ENCODE peak calls at places on chromosomes 6 and 20, in eight cellular contexts. J is psoas muscle, D is tibial nerve, V is choroid plexus epithelial cell, Q is fibroblast of lung, R is cardiac fibroblast, G is left ventricle myocardium inferior, Z is BJ. E is an unnamed sample.

GRCh38 chr6:52089758-52090348 is 2.4 kb upstream of the PKHD1 start:
- DNase-seq in D (no peak), J (no peak), G (no peak), Z (no peak), Q (no peak), R (no peak), V (no peak), E (no peak)

GRCh38 chr20:21229163-21229562 is 74.0 kb upstream of the XRN2 start:
- DNase-seq in R (peak), J (no peak), D (no peak), V (no peak), Q (peak), G (no peak), Z (no peak), E (no peak)

GRCh38 chr6:27908017-27908416 is 4.2 kb downstream of the OR2B2 start:
- DNase-seq in Z (no peak), G (no peak), Q (no peak), R (no peak), J (no peak), D (no peak), V (no peak), E (no peak)

GRCh38 chr6:26022166-26022510 is 59.5 kb downstream of the TRIM38 start:
- DNase-seq in G (no peak), Z (peak), J (no peak), D (peak), V (peak), R (peak), Q (peak), E (peak)

GRCh38 chr20:29873946-29874345 is 1383.5 kb upstream of the DEFB115 start:
- DNase-seq in D (no peak), V (peak), R (peak), J (peak), G (peak), Q (peak), Z (no peak), E (peak)

GRCh38 chr20:3612795-3613560 is 50.2 kb downstream of the GFRA4 start:
- DNase-seq in Q (no peak), R (no peak), D (no peak), G (no peak), V (peak), Z (no peak), J (no peak), E (peak)

GRCh38 chr6:28742668-28743270 is 181.0 kb downstream of the TRIM27 start:
- DNase-seq in Q (peak), Z (no peak), J (no peak), V (peak), G (no peak), D (no peak), R (peak), E (peak)

GRCh38 chr6:42369568-42369967 is 82.2 kb downstream of the TRERF1 start:
- DNase-seq in Z (no peak), Q (no peak), D (no peak), V (no peak), R (no peak), G (no peak), J (no peak), E (no peak)

GRCh38 chr6:140050232-140050995 is 676.0 kb upstream of the CITED2 start:
- DNase-seq in Z (no peak), D (no peak), J (peak), Q (peak), G (peak), V (no peak), R (peak), E (no peak)

GRCh38 chr20:10864076-10864672 is 190.4 kb upstream of the JAG1 start:
- DNase-seq in V (peak), R (no peak), Q (peak), Z (no peak), J (no peak), G (peak), D (peak), E (peak)

GRCh38 chr6:93779086-93779858 is 359.9 kb upstream of the EPHA7 start:
- DNase-seq in Z (no peak), J (no peak), V (peak), Q (peak), R (peak), G (peak), D (peak), E (peak)

GRCh38 chr20:3158968-3159431 is 665 bp downstream of the FASTKD5 start:
- DNase-seq in R (peak), Z (no peak), D (no peak), V (peak), Q (peak), J (no peak), G (no peak), E (no peak)

GRCh38 chr6:167704396-167704801 is 122.3 kb upstream of the AFDN start:
- DNase-seq in V (no peak), D (no peak), J (no peak), Z (no peak), Q (no peak), G (no peak), R (no peak), E (no peak)

GRCh38 chr20:40010483-40010882 is 678.6 kb downstream of the MAFB start:
- DNase-seq in D (no peak), G (no peak), Q (no peak), R (no peak), V (no peak), J (peak), Z (no peak), E (no peak)

GRCh38 chr6:138346302-138347195 is 31.2 kb upstream of the SMIM28 start:
- DNase-seq in V (peak), G (no peak), D (no peak), Q (peak), J (no peak), Z (peak), R (peak), E (peak)

GRCh38 chr20:8782804-8783203 is 286.1 kb upstream of the PLCB4 start:
- DNase-seq in R (peak), G (no peak), Z (no peak), J (no peak), Q (peak), D (no peak), V (peak), E (peak)

GRCh38 chr6:28531479-28532128 is 5.9 kb downstream of the GPX5 start:
- DNase-seq in R (no peak), V (peak), J (no peak), Q (no peak), G (no peak), Z (no peak), D (no peak), E (no peak)

GRCh38 chr6:151209071-151209831 is 30.5 kb upstream of the AKAP12 start:
- DNase-seq in Z (no peak), D (no peak), V (peak), J (no peak), R (peak), Q (peak), G (no peak), E (peak)

GRCh38 chr20:60718743-60719142 is 533.3 kb upstream of the CDH4 start:
- DNase-seq in G (no peak), D (no peak), Q (no peak), Z (no peak), V (no peak), R (no peak), J (no peak), E (no peak)

GRCh38 chr6:46510656-46511055 is 19.4 kb upstream of the RCAN2 start:
- DNase-seq in V (peak), R (peak), Z (peak), Q (peak), G (no peak), J (no peak), D (peak), E (peak)

GRCh38 chr6:117613920-117614535 is 11.7 kb upstream of the GOPC start:
- DNase-seq in Q (peak), V (peak), Z (peak), J (no peak), R (peak), D (no peak), G (no peak), E (peak)

GRCh38 chr20:53032021-53033001 is 60.2 kb downstream of the TSHZ2 start:
- DNase-seq in Z (no peak), D (peak), Q (peak), G (no peak), R (peak), J (no peak), V (peak), E (peak)

GRCh38 chr6:157128235-157128761 is 195.0 kb downstream of the TMEM242 start:
- DNase-seq in Z (no peak), J (no peak), Q (no peak), D (no peak), G (no peak), R (no peak), V (no peak), E (no peak)

GRCh38 chr20:6381887-6382286 is 259.1 kb upstream of the FERMT1 start:
- DNase-seq in D (no peak), Z (no peak), J (no peak), G (no peak), V (peak), R (peak), Q (peak), E (peak)

GRCh38 chr20:51667002-51667408 is 101.2 kb downstream of the ATP9A start:
- DNase-seq in V (no peak), G (no peak), Z (no peak), R (no peak), Q (no peak), J (no peak), D (no peak), E (no peak)

GRCh38 chr6:164455835-164456234 is 853.6 kb downstream of the C6orf118 start:
- DNase-seq in R (no peak), J (no peak), Q (no peak), V (no peak), G (no peak), Z (no peak), D (no peak), E (no peak)

GRCh38 chr20:15842872-15843271 is 730.4 kb downstream of the KIF16B start:
- DNase-seq in V (no peak), R (no peak), Q (no peak), Z (no peak), G (no peak), D (no peak), J (no peak), E (no peak)

DNA sequence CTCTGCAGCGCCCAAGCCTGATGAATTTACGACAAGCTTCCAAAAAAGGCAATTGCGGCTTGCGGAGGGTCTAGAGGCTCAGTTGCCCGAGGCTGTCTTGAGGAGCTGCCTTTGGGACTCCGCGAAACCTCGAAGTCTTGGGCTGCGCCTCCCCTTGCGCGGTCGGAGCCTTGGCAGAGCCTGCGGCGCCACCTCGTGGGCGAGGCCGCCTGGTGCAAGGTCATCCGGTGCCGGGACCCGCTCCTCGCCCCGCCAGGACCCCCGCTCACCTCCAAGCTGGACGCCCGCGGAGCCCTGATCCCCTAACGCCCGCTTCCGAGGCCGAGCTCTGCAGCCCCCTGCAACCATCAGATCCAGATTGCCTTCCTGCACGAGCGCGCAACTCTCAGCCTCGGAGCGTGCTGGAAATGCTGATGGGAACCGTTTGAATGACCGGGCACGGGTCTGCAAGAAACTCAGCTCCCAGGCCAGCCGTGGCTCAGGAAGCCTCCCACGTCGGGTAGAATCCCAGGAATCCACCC is 14.9 kb upstream of the FAM210B start:
- DNase-seq in J (no peak), G (no peak), Z (no peak), R (peak), D (no peak), Q (peak), V (peak), E (peak)
- H3K4me3 ChIP-seq in J (no peak), G (peak), Z (peak), R (no peak), D (peak), Q (peak), V (peak), E (peak)

GRCh38 chr20:37693629-37694626 is at the start of gene CTNNBL1:
- DNase-seq in D (peak), Q (peak), Z (peak), V (peak), J (peak), G (peak), R (peak), E (peak)
- H3K4me3 ChIP-seq in D (peak), Q (peak), Z (peak), V (peak), J (peak), G (peak), R (peak), E (peak)

DNA sequence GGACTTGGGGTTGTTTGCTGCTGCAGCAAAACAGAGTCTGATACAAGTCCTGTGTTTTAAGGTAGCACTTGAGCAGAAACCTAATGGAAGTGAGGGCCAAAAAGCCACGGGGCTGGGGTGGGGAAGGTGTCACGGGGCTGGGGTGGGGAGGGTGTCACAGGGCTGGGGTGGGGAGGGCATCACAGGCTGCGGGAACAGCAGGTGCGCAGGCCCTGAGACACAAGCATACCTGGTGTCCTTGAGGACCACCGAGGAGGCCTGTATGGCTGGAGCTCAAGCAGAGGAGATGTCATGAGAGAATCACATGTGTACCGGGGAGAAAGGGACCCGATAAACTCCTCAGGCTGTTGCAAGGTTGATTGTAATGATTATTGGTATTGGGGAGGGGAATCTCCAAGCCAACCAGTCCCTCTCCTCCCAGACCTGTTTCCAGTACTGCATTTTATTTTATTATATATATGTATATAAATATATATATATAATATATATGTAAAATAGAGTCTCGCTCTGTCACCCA is 13.6 kb upstream of the SPO11 start:
- DNase-seq in V (no peak), Q (no peak), D (no peak), R (no peak), J (no peak), Z (no peak), G (no peak), E (no peak)
- H3K4me3 ChIP-seq in V (no peak), Q (no peak), D (no peak), R (no peak), J (no peak), Z (no peak), G (no peak), E (no peak)

GRCh38 chr6:13015379-13015681 is 298.8 kb downstream of the PHACTR1 start:
- DNase-seq in Q (no peak), Z (no peak), R (no peak), J (no peak), D (no peak), V (no peak), G (no peak), E (no peak)
- H3K4me3 ChIP-seq in Q (no peak), Z (no peak), R (no peak), J (no peak), D (no peak), V (no peak), G (peak), E (no peak)

GRCh38 chr6:73680289-73680688 is 15.7 kb upstream of the CD109 start:
- DNase-seq in J (no peak), R (no peak), D (no peak), G (no peak), Z (no peak), Q (no peak), V (no peak), E (peak)
- H3K4me3 ChIP-seq in J (no peak), R (no peak), D (no peak), G (no peak), Z (no peak), Q (no peak), V (no peak), E (no peak)

GRCh38 chr20:17571153-17571527 is 1.3 kb downstream of the DSTN start:
- DNase-seq in Z (no peak), G (no peak), J (no peak), D (no peak), R (no peak), V (peak), Q (peak), E (peak)
- H3K4me3 ChIP-seq in Z (peak), G (peak), J (peak), D (peak), R (peak), V (peak), Q (peak), E (peak)

GRCh38 chr20:62895539-62895938 is 30.8 kb downstream of the DIDO1 start:
- DNase-seq in R (no peak), V (no peak), D (no peak), G (peak), Q (no peak), J (no peak), Z (no peak), E (no peak)
- H3K4me3 ChIP-seq in R (no peak), V (no peak), D (no peak), G (no peak), Q (no peak), J (no peak), Z (no peak), E (no peak)

GRCh38 chr6:56399250-56399671 is 151.9 kb upstream of the COL21A1 start:
- DNase-seq in Q (peak), R (no peak), J (no peak), D (no peak), V (peak), Z (no peak), G (no peak), E (peak)

GRCh38 chr6:56400273-56400672 is 152.9 kb upstream of the COL21A1 start:
- DNase-seq in Q (no peak), R (no peak), J (no peak), D (no peak), Z (no peak), V (no peak), G (no peak), E (no peak)

GRCh38 chr6:56399672-56400263 is 152.4 kb upstream of the COL21A1 start:
- DNase-seq in G (no peak), V (no peak), D (no peak), Q (no peak), R (no peak), J (no peak), Z (no peak), E (no peak)

GRCh38 chr6:56403663-56404200 is 156.4 kb upstream of the COL21A1 start:
- DNase-seq in J (no peak), D (no peak), R (no peak), G (no peak), V (no peak), Q (no peak), Z (no peak), E (peak)

DNA sequence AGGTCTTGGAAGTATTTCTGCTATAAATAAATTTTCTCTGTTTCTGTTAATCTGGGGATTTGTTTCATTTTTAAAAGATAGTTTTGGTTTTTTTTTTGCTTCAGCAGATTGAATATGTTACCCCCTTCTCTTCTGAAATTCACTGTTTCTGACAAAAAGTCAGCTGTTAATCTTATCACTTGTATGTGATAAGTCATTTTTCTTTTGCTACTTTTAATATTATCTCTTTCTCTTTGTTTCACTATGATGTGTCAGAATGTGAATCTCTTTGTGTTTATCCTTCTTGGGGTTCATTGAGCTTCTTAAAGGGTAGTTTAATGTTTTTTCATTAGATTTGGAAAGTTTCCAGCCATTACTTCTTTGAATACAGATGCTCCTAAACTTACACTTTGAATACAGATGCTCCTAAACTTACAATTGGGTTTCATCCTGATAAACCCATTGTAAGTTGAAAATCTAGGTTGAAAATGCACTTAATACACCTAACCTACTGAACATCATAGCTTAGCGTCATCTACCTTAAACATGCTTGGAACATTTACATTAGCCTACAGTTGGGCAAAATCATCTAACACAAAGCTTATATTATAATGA is 154.2 kb upstream of the COL21A1 start:
- DNase-seq in J (no peak), Q (no peak), R (no peak), Z (no peak), G (no peak), V (no peak), D (no peak), E (no peak)
- H3K4me3 ChIP-seq in J (no peak), Q (no peak), R (no peak), Z (no peak), G (no peak), V (no peak), D (no peak), E (no peak)

GRCh38 chr6:35727206-35727934 is 9.5 kb upstream of the ARMC12 start:
- DNase-seq in Q (peak), V (peak), R (peak), G (peak), J (peak), Z (no peak), D (peak), E (peak)
- H3K4me3 ChIP-seq in Q (peak), V (peak), R (peak), G (peak), J (peak), Z (peak), D (peak), E (peak)

DNA sequence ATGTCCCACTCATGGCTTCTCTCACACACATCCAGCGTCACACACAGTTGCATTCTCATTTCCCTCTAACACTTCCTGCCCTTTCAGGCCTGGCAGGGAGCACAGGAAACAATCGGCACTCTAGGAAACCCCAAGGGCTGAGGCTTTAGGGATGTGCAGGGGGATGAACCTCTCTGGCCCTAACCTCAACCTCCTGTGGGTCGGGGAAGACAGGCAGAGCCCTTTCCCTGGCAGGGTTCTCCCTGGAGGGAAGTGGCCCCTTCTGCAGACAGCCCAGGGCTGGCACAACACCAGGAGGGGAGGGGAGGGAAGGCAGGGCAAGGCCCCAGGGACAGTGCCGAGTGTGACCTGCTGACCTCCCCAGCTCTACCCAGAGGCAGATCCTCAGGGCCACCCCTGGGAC is 2.7 kb downstream of the TEAD3 start:
- DNase-seq in V (no peak), R (peak), Q (no peak), J (no peak), G (peak), Z (no peak), D (no peak), E (no peak)
- H3K4me3 ChIP-seq in V (no peak), R (no peak), Q (no peak), J (no peak), G (peak), Z (peak), D (no peak), E (no peak)